ENCODE peak calls at places on chromosomes 4 and X, in nine cellular contexts. C is CD8-positive, alpha-beta memory T cell; W is tibial artery; J is H1; G is cardiac muscle cell; Q is ovary; T is H9; I is tibial nerve; E is suprapubic skin. F is an unnamed sample.

GRCh38 chr4:184732126-184732525 is 1.8 kb downstream of the CENPU start:
- DNase-seq in J (no peak), Q (no peak), T (no peak), C (no peak), I (no peak), E (no peak), W (no peak), G (no peak), F (peak; percentile 83)

GRCh38 chr4:3346146-3346545 is 53.3 kb downstream of the RGS12 start:
- DNase-seq in T (no peak), Q (no peak), C (peak; percentile 60), G (peak; percentile 74), J (no peak), W (no peak), E (no peak), I (peak; percentile 88), F (peak; percentile 59)

GRCh38 chr4:136443006-136443405 is 1089.3 kb downstream of the PCDH18 start:
- DNase-seq in G (no peak), J (no peak), Q (no peak), W (no peak), C (no peak), T (no peak), E (no peak), I (no peak), F (no peak)

GRCh38 chrX:106341823-106342222 is 173.7 kb downstream of the PWWP3B start:
- DNase-seq in I (no peak), E (no peak), W (no peak), T (no peak), Q (no peak), J (no peak), G (no peak), C (no peak), F (no peak)

GRCh38 chrX:54076903-54077302 is 32.6 kb upstream of the PHF8 start:
- DNase-seq in W (no peak), J (no peak), Q (no peak), T (no peak), G (no peak), I (no peak), C (no peak), E (no peak), F (no peak)

GRCh38 chr4:115082633-115083032 is 30.8 kb downstream of the NDST4 start:
- DNase-seq in C (no peak), Q (no peak), J (no peak), E (no peak), I (no peak), G (no peak), T (no peak), W (no peak), F (no peak)

GRCh38 chrX:36957425-36958328 is 50.5 kb upstream of the FAM47C start:
- DNase-seq in T (peak; percentile 79), J (no peak), E (no peak), G (peak; percentile 79), Q (no peak), W (no peak), C (no peak), I (no peak), F (peak; percentile 32)

GRCh38 chr4:159425749-159426376 is 323.0 kb downstream of the RAPGEF2 start:
- DNase-seq in Q (no peak), W (no peak), I (no peak), T (no peak), C (no peak), G (no peak), J (no peak), E (no peak), F (no peak)

GRCh38 chr4:84379881-84380618 is 119.0 kb downstream of the NKX6-1 start:
- DNase-seq in I (no peak), G (no peak), C (no peak), W (no peak), Q (no peak), E (no peak), J (no peak), T (no peak), F (no peak)

GRCh38 chrX:41602946-41603345 is 85.8 kb upstream of the GPR34 start:
- DNase-seq in T (no peak), I (no peak), G (no peak), C (no peak), J (no peak), E (no peak), Q (no peak), W (no peak), F (no peak)

GRCh38 chr4:168654206-168655174 is 157.6 kb downstream of the PALLD start:
- DNase-seq in W (no peak), E (no peak), Q (no peak), C (no peak), I (no peak), T (no peak), G (no peak), J (no peak), F (no peak)

GRCh38 chrX:119477812-119478232 is 9.6 kb downstream of the SLC25A5 start:
- DNase-seq in W (peak; percentile 63), E (no peak), T (no peak), C (no peak), J (no peak), I (peak; percentile 34), Q (no peak), G (no peak), F (no peak)

DNA sequence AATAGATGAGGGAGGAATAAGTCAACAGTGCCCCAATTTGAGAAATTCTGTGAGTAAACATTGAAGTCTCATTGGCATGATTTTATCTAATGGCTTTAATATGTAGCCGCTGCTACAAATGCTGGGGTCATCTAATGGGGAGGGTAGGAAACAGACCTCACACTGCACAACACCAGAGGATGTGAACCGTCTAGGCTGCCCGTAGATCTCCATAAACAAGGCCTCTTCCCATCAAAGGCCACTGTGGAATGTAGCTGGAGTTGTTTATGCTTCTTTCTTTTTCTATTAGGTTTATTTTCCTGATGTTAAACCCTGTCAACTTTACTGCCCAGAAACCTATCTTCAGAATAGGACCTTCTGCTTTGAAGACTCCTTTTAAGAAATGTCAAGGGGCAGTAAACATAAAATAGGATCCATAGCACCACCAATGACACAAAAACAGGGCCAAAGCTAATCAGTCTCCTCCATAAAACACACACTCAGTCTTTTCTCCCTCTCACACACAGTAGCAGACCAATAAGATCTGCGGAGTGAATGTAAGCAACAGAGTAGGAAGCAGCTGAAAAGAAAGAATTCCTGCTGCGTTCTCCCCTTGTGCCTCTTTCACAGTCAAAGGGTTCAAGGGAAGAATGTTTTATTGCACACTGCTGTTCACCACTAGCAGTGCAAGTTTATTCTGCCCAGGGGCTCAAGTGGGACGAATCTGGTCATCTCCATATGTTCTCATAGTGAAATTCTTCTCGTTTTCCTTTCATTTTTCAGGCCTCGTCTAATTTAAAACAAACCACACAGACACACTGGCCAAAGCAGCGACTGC is 72.2 kb downstream of the MAML3 start:
- DNase-seq in W (no peak), G (no peak), Q (no peak), E (no peak), T (no peak), J (no peak), I (no peak), C (no peak), F (no peak)
- H3K4me1 ChIP-seq in W (peaks cover 65% of the 10 kb centered on the region), G (peaks cover 21% of the 10 kb centered on the region), Q (peaks cover 23% of the 10 kb centered on the region), E (peaks cover 2% of the 10 kb centered on the region), T (peaks cover 14% of the 10 kb centered on the region), J (peaks cover 17% of the 10 kb centered on the region), I (no peaks in the 10 kb centered on the region), C (no peaks in the 10 kb centered on the region), F (peaks cover 3% of the 10 kb centered on the region)

DNA sequence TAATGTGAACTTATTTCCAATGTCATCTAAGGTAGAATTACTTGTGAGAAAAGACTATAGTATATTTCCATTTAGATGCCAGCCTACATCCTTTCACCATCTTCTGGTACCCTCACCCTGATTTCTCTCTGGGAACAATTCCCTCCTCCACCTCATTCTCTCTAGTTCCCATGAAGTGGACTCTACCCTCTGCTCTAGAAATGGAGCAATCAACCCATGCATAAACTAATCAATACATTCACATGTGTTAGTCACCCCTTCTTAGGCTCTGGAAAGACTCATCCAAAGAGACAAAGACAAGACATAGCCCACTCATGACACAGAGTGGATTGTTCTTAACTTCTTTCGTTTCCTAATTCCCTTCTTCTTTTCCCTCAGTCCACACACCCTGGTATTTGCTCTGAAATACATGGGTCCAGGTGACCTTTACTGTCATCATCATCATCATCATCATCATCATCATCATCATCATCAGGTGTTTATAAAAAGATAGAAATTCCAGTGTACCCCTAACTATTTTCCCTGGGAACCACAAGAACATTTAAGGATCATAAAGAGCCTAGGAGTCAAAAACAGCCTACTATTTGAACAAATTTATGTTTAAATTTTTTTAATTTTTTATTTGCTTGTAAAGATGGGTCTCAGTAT is 298.9 kb upstream of the GALNT7 start:
- DNase-seq in W (no peak), E (no peak), I (no peak), C (no peak), T (no peak), G (no peak), Q (no peak), J (no peak), F (no peak)
- H3K4me1 ChIP-seq in W (no peaks in the 10 kb centered on the region), E (no peaks in the 10 kb centered on the region), I (no peaks in the 10 kb centered on the region), C (no peaks in the 10 kb centered on the region), T (no peaks in the 10 kb centered on the region), G (peaks cover 6% of the 10 kb centered on the region), Q (no peaks in the 10 kb centered on the region), J (peaks cover 2% of the 10 kb centered on the region), F (no peaks in the 10 kb centered on the region)

GRCh38 chr4:89293299-89293698 is 14.3 kb downstream of the GPRIN3 start:
- DNase-seq in J (no peak), I (no peak), C (no peak), Q (no peak), E (no peak), T (no peak), W (no peak), G (no peak), F (no peak)

GRCh38 chr4:89289312-89289711 is 18.3 kb downstream of the GPRIN3 start:
- DNase-seq in G (no peak), E (no peak), Q (no peak), C (no peak), J (no peak), T (no peak), W (no peak), I (no peak), F (no peak)

GRCh38 chr4:89287945-89288344 is 19.7 kb downstream of the GPRIN3 start:
- DNase-seq in W (no peak), T (no peak), C (no peak), J (no peak), I (no peak), Q (no peak), G (no peak), E (no peak), F (no peak)

GRCh38 chr4:89288430-89288829 is 19.2 kb downstream of the GPRIN3 start:
- DNase-seq in Q (no peak), G (no peak), I (no peak), J (no peak), C (no peak), T (no peak), W (no peak), E (no peak), F (no peak)

GRCh38 chr4:89290727-89291126 is 16.9 kb downstream of the GPRIN3 start:
- DNase-seq in J (no peak), T (no peak), I (no peak), W (no peak), C (no peak), E (no peak), G (no peak), Q (no peak), F (no peak)
- H3K4me1 ChIP-seq in J (no peaks in the 10 kb centered on the region), T (no peaks in the 10 kb centered on the region), I (no peaks in the 10 kb centered on the region), W (no peaks in the 10 kb centered on the region), C (peaks cover 92% of the 10 kb centered on the region), E (no peaks in the 10 kb centered on the region), G (peaks cover 5% of the 10 kb centered on the region), Q (no peaks in the 10 kb centered on the region), F (peaks cover 32% of the 10 kb centered on the region)

DNA sequence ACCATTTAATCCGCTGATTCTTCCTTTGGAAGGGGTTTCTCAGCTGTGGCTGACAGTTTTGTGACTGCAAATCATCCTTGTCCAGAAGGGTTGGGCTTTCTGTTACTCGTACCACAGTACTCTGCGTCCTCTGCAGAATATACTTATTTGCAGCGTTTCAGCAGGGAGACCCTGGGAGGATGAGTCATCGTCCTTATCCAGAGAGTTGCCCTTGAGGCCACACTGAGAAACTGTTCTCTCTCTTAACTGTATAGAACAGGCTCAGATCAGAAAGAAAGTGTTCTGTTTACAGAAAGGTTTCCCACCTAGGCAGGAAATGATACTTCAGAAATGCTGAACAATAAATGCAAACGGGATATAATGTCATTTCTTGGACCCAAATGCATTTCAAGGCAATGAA is 47.7 kb upstream of the DDX53 start:
- DNase-seq in T (no peak), G (peak; percentile 25), E (no peak), C (no peak), I (no peak), Q (no peak), J (no peak), W (no peak), F (no peak)
- H3K4me1 ChIP-seq in T (no peaks in the 10 kb centered on the region), G (no peaks in the 10 kb centered on the region), E (no peaks in the 10 kb centered on the region), C (no peaks in the 10 kb centered on the region), I (no peaks in the 10 kb centered on the region), Q (no peaks in the 10 kb centered on the region), J (no peaks in the 10 kb centered on the region), W (peaks cover 4% of the 10 kb centered on the region), F (no peaks in the 10 kb centered on the region)